ENCODE peak calls at places on chromosomes 12 and 14, in nine cellular contexts. I, U, E, O, K, W, F, Z and Q are unnamed samples.

GRCh38 chr14:23160924-23161522 is 22.4 kb downstream of the SLC7A8 start:
- DNase-seq in O (no peak), F (peak), E (peak), K (no peak), Z (peak), W (no peak), I (peak), U (peak), Q (no peak)

GRCh38 chr12:42704340-42704739 is 114.8 kb upstream of the PRICKLE1 start:
- DNase-seq in K (no peak), O (no peak), Z (no peak), E (no peak), U (no peak), F (no peak), I (no peak), W (no peak), Q (no peak)

GRCh38 chr12:68510394-68510793 is 100.3 kb upstream of the RAP1B start:
- DNase-seq in O (no peak), U (no peak), W (no peak), E (no peak), K (no peak), Z (no peak), F (no peak), I (no peak), Q (no peak)

GRCh38 chr12:27870939-27871338 is 90.9 kb upstream of the MANSC4 start:
- DNase-seq in I (peak), W (no peak), O (no peak), Z (peak), E (peak), K (no peak), U (no peak), F (peak), Q (no peak)

GRCh38 chr14:23345987-23346692 is 6.5 kb downstream of the SLC22A17 start:
- DNase-seq in W (no peak), F (no peak), U (no peak), O (no peak), K (no peak), I (no peak), E (no peak), Z (no peak), Q (no peak)

GRCh38 chr14:51834218-51834617 is 26.2 kb upstream of the GNG2 start:
- DNase-seq in F (no peak), W (no peak), Z (no peak), I (no peak), U (no peak), K (no peak), O (no peak), E (no peak), Q (no peak)

GRCh38 chr14:93045965-93046695 is 69.6 kb downstream of the ITPK1 start:
- DNase-seq in Z (peak), I (peak), U (no peak), E (peak), O (no peak), W (no peak), F (peak), K (no peak), Q (no peak)

GRCh38 chr12:121955258-121956040 is 37.1 kb downstream of the CFAP251 start:
- DNase-seq in I (peak), W (no peak), E (no peak), Z (peak), U (no peak), K (peak), O (no peak), F (no peak), Q (no peak)

GRCh38 chr12:108543642-108544041 is 17.3 kb downstream of the SART3 start:
- DNase-seq in I (no peak), W (no peak), O (no peak), Z (no peak), F (no peak), U (no peak), K (no peak), E (peak), Q (no peak)

GRCh38 chr12:47903927-47904646 is 707 bp downstream of the VDR start:
- DNase-seq in O (no peak), F (peak), Z (peak), U (peak), I (peak), E (peak), W (peak), K (peak), Q (no peak)
- TF ChIP-seq CTCF in O (no peak), F (no peak), Z (no peak), U (no peak), I (no peak), E (no peak), W (no peak), K (no peak), Q (no peak)

DNA sequence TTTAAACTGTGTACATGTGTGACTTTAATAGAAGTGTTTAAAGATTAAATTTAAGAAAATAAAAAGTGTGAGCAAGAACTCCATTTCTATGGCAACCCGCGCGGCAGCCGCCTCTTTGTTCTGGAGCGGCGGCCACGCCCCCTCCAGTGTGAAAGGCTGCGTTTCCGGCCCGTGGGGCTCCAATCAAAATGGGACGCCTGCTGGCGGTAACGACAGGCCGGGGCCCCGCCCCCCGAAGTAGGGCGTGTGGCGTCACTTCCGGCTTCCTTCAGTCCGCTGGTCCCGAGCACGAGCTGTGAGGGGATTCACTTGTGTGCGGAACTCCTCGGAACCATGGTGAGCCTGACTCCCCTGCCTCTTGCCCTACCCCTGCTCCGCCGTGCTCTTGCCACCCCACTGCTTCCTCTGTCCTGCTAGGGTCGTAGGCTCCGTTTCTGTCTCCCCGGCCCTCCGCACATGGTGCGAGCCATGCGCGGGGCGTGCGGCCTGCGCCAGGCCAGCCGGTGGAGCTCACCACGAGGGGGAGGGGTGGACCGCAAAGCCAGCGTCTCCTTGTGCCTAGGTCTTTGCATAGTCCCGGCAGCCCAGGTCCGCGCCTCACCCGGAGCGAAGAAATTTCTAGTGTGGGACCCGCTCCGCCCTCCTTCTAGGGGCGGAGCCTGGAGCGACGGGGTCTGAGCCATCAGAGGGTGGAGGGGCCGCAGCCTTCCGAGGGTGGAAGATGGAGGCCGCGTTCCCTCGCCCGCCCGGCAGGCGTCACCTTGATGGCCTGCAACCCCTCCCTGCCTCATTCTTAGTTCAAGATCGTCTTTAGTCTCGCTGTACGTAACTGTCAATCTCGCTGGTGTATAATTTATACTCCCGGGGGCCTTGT is at the start of gene CCT2:
- DNase-seq in F (peak), E (peak), W (peak), Z (peak), K (peak), U (peak), I (peak), O (peak), Q (peak)
- TF ChIP-seq CTCF in F (peak), E (peak), W (peak), Z (peak), K (peak), U (no peak), I (peak), O (peak), Q (peak)

GRCh38 chr14:31785574-31785973 is 224.4 kb downstream of the NUBPL start:
- DNase-seq in K (no peak), U (no peak), E (no peak), Z (no peak), I (no peak), F (no peak), W (no peak), O (no peak), Q (no peak)

GRCh38 chr14:31788340-31788739 is 227.1 kb downstream of the NUBPL start:
- DNase-seq in I (no peak), W (no peak), O (no peak), U (no peak), Z (no peak), E (no peak), K (no peak), F (no peak), Q (no peak)

GRCh38 chr14:31792726-31793125 is 231.5 kb downstream of the NUBPL start:
- DNase-seq in W (no peak), I (no peak), E (no peak), Z (no peak), K (no peak), F (no peak), U (no peak), O (no peak), Q (no peak)

GRCh38 chr14:31781578-31781977 is 220.4 kb downstream of the NUBPL start:
- DNase-seq in U (no peak), I (no peak), K (no peak), W (no peak), O (no peak), F (no peak), E (no peak), Z (no peak), Q (no peak)

GRCh38 chr14:31787377-31787776 is 226.2 kb downstream of the NUBPL start:
- DNase-seq in Z (peak), K (no peak), F (no peak), O (no peak), I (peak), U (no peak), E (peak), W (no peak), Q (no peak)
- TF ChIP-seq CTCF in Z (no peak), K (no peak), F (no peak), O (no peak), I (peak), U (no peak), E (peak), W (no peak), Q (no peak)

DNA sequence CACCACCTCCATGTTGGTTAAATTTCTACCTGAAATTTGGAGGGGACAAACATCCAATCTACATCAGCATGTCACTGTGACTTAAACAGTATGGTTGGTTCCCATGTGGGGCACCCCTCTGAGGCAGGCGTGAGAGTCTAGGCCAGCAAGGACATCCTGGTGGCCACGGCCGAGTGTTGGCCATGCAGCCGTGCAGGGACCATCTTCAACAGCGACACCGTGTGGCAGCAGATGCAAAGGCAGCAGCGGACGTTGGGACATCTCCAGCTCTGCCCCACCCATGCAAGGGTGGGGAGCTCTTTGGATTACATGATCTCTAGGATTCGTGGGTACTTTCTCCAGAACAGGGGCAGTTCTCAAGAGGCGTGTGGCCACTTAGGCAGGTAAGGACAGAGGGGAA is 49.8 kb downstream of the NOC4L start:
- DNase-seq in U (no peak), E (no peak), W (no peak), O (no peak), Z (no peak), K (no peak), I (no peak), F (no peak), Q (no peak)
- TF ChIP-seq CTCF in U (no peak), E (peak), W (no peak), O (peak), Z (no peak), K (no peak), I (no peak), F (no peak), Q (peak)

DNA sequence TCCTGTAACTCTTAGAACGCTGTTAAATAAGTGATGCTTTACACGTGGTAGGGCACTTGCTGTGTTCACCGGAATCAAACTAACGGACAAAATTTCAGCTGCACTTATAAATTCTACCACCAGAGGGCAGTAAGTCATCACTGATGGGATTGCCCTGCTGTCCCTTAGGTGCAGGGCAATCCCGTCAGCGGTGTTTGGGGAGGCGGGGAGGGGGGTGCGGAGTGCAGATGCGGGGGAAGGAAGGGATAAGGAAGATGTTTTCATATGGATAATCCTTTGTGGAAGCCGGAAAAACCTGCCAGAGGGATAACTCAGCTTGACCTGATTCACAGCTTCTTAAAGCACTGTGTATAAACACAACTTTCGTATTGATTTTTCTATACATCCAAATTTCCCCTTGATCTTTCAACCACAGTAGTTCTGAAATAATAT is 21.7 kb upstream of the SLC10A1 start:
- DNase-seq in W (peak), E (peak), F (peak), I (peak), K (peak), Z (peak), U (peak), O (peak), Q (peak)
- TF ChIP-seq CTCF in W (peak), E (peak), F (peak), I (peak), K (peak), Z (peak), U (peak), O (peak), Q (peak)